ENCODE peak calls at places on chromosomes 2 and 18, in seven cellular contexts. L is upper lobe of right lung, P is omental fat pad, M is DND-41, G is mucosa of descending colon, W is GM12864, Y is ovary. I is an unnamed sample.

GRCh38 chr18:31679133-31679731 is 5.1 kb downstream of the B4GALT6 start:
- DNase-seq in M (no peak), Y (no peak), G (no peak), P (no peak), L (no peak), W (no peak), I (no peak)

GRCh38 chr2:95007822-95008221 is 17.7 kb upstream of the MAL start:
- DNase-seq in W (no peak), M (no peak), L (peak; percentile 49), G (no peak), Y (no peak), P (no peak), I (no peak)

GRCh38 chr2:64093341-64093740 is 50.9 kb downstream of the PELI1 start:
- DNase-seq in Y (no peak), G (no peak), P (no peak), L (no peak), W (no peak), M (no peak), I (no peak)

GRCh38 chr2:3433339-3433699 is 53.8 kb downstream of the TRAPPC12 start:
- DNase-seq in G (no peak), M (no peak), W (no peak), L (no peak), P (no peak), Y (no peak), I (no peak)

GRCh38 chr18:57965246-57965645 is 78.8 kb upstream of the NEDD4L start:
- DNase-seq in P (no peak), L (no peak), G (peak; percentile 58), M (no peak), W (peak; percentile 64), Y (no peak), I (no peak)

GRCh38 chr2:230865766-230866703 is 1.3 kb downstream of the ITM2C start:
- DNase-seq in W (no peak), L (no peak), G (peak; percentile 93), M (no peak), Y (no peak), P (no peak), I (no peak)

GRCh38 chr2:119283873-119284331 is 60.3 kb downstream of the STEAP3 start:
- DNase-seq in Y (no peak), M (no peak), W (no peak), G (peak; percentile 36), L (peak; percentile 87), P (peak; percentile 41), I (no peak)

GRCh38 chr2:11118761-11119160 is 36.5 kb upstream of the SLC66A3 start:
- DNase-seq in W (no peak), L (no peak), Y (no peak), G (no peak), M (no peak), P (no peak), I (no peak)

GRCh38 chr18:49843778-49844625 is 30.7 kb upstream of the ACAA2 start:
- DNase-seq in G (no peak), Y (no peak), M (no peak), P (no peak), L (no peak), W (no peak), I (peak; percentile 3)

GRCh38 chr2:88540346-88540745 is 86.9 kb downstream of the EIF2AK3 start:
- DNase-seq in Y (no peak), L (no peak), G (no peak), P (no peak), W (no peak), M (no peak), I (no peak)

GRCh38 chr2:70510213-70510820 is 43.3 kb downstream of the TGFA start:
- DNase-seq in Y (no peak), M (no peak), G (no peak), P (no peak), W (no peak), L (no peak), I (no peak)

GRCh38 chr18:25047983-25048382 is 304.0 kb downstream of the ZNF521 start:
- DNase-seq in P (no peak), W (no peak), Y (no peak), G (no peak), M (no peak), L (no peak), I (no peak)

GRCh38 chr2:95231723-95232122 is 24.4 kb downstream of the ZNF892 start:
- DNase-seq in P (no peak), L (peak; percentile 71), Y (no peak), W (no peak), M (peak; percentile 70), G (peak; percentile 87), I (peak; percentile 7)

GRCh38 chr2:118250463-118250862 is 162.2 kb downstream of the INSIG2 start:
- DNase-seq in P (no peak), G (no peak), W (no peak), Y (no peak), L (no peak), M (no peak), I (no peak)

GRCh38 chr18:44796505-44797198 is 116.0 kb downstream of the SETBP1 start:
- DNase-seq in G (no peak), Y (no peak), M (no peak), P (no peak), L (no peak), W (no peak), I (no peak)

GRCh38 chr2:172207916-172208315 is 105.2 kb upstream of the DLX2 start:
- DNase-seq in Y (no peak), P (no peak), L (no peak), M (no peak), G (no peak), W (no peak), I (no peak)

GRCh38 chr18:53191634-53192033 is 851.6 kb downstream of the DCC start:
- DNase-seq in M (no peak), L (no peak), Y (no peak), P (no peak), W (no peak), G (no peak), I (no peak)

GRCh38 chr2:185628985-185629384 is 109.6 kb upstream of the FSIP2 start:
- DNase-seq in G (peak; percentile 36), Y (no peak), L (no peak), M (no peak), W (peak; percentile 8), P (no peak), I (no peak)

GRCh38 chr2:54634564-54635511 is 88.6 kb upstream of the EML6 start:
- DNase-seq in L (no peak), M (no peak), G (no peak), Y (peak; percentile 29), P (no peak), W (peak; percentile 62), I (peak; percentile 46)

GRCh38 chr2:70995227-70995729 is 605 bp upstream of the TEX261 start:
- DNase-seq in G (peak; percentile 63), L (peak; percentile 69), Y (no peak), P (no peak), M (peak; percentile 29), W (no peak), I (no peak)

GRCh38 chr2:241061275-241061674 is 40.8 kb downstream of the MTERF4 start:
- DNase-seq in P (no peak), G (no peak), M (no peak), W (no peak), L (no peak), Y (peak; percentile 37), I (peak; percentile 36)

GRCh38 chr2:86807462-86808275 is 17.0 kb upstream of the CD8A start:
- DNase-seq in Y (peak; percentile 25), G (peak; percentile 61), M (peak; percentile 67), W (no peak), L (peak; percentile 74), P (no peak), I (peak; percentile 20)

GRCh38 chr2:149329470-149330126 is 789 bp upstream of the LYPD6 start:
- DNase-seq in G (peak; percentile 77), P (no peak), L (peak; percentile 65), M (no peak), W (no peak), Y (peak; percentile 23), I (peak; percentile 8)

GRCh38 chr2:238986491-238987351 is 138.8 kb downstream of the TWIST2 start:
- DNase-seq in M (no peak), G (no peak), Y (no peak), W (no peak), L (no peak), P (no peak), I (no peak)
- TF ChIP-seq CTCF in M (no peak), G (no peak), Y (no peak), W (no peak), L (no peak), P (no peak), I (no peak)

GRCh38 chr2:138724765-138725459 is 55.3 kb downstream of the NXPH2 start:
- DNase-seq in M (no peak), G (no peak), W (no peak), Y (no peak), L (no peak), P (no peak), I (no peak)
- TF ChIP-seq CTCF in M (no peak), G (no peak), W (no peak), Y (no peak), L (no peak), P (no peak), I (no peak)

DNA sequence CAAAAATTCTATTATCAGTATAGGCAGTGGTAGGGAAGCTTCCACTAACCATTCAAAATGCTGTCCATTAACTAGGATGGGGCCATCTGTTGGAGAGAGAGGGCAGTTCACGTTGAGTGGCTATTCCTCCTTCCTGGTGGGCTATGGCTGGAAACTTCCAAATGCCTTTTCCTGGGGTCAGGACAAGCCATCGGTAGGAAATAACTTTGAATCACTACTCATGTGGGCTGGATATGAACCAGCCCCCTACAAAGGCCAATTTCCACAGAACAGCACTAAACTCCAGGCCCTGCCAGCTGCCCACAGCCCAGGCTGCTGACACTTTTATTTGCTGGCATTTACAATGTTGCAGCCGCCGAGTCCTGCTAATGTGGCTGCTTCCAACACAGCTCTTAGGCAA is 156.1 kb upstream of the HNRNPA3 start:
- DNase-seq in M (no peak), G (no peak), Y (no peak), L (no peak), W (no peak), P (no peak), I (no peak)
- TF ChIP-seq CTCF in M (peak; percentile 10), G (no peak), Y (no peak), L (peak; percentile 8), W (peak; percentile 17), P (no peak), I (no peak)

GRCh38 chr2:190582761-190583506 is 48.4 kb upstream of the NEMP2 start:
- DNase-seq in G (no peak), M (no peak), P (no peak), Y (no peak), L (no peak), W (no peak), I (no peak)

GRCh38 chr2:190583507-190584337 is 49.2 kb upstream of the NEMP2 start:
- DNase-seq in P (no peak), Y (no peak), L (no peak), M (no peak), G (peak; percentile 45), W (no peak), I (peak; percentile 20)

GRCh38 chr2:190581997-190582396 is 47.5 kb upstream of the NEMP2 start:
- DNase-seq in L (no peak), Y (no peak), M (no peak), W (no peak), P (no peak), G (no peak), I (no peak)

GRCh38 chr2:190587106-190587505 is 52.6 kb upstream of the NEMP2 start:
- DNase-seq in L (no peak), P (no peak), W (no peak), M (no peak), G (no peak), Y (no peak), I (no peak)

GRCh38 chr2:190585000-190585678 is 50.6 kb upstream of the NEMP2 start:
- DNase-seq in Y (no peak), G (no peak), P (no peak), M (no peak), W (no peak), L (no peak), I (no peak)
- TF ChIP-seq CTCF in Y (no peak), G (no peak), P (no peak), M (no peak), W (no peak), L (no peak), I (no peak)

I was measured in tibial nerve.